ENCODE peak calls at places on chromosome 2, in seven cellular contexts. Q is fibroblast of pulmonary artery; A is LoVo; Z is H7; G is NCI-H1092 treated with DMSO at 0.1 percent for 48 hours; T is stimulated activated CD4-positive, alpha-beta T cell treated with anti-CD3 and anti-CD28 coated beads, Interleukin-4, amount 100 ng/mL, for 48 hours; F is lung. Y is an unnamed sample.

GRCh38 chr2:120823551-120823950 is 87.9 kb downstream of the GLI2 start:
- DNase-seq in T (no peak), Q (no peak), Z (no peak), F (no peak), G (no peak), A (no peak), Y (no peak)

GRCh38 chr2:239455436-239456203 is 54.8 kb upstream of the HDAC4 start:
- DNase-seq in Q (no peak), A (no peak), G (no peak), T (no peak), F (no peak), Z (no peak), Y (no peak)

GRCh38 chr2:38026846-38027245 is 49.1 kb downstream of the CYP1B1 start:
- DNase-seq in Z (no peak), A (no peak), F (no peak), Q (no peak), G (no peak), T (no peak), Y (no peak)

GRCh38 chr2:153477096-153477555 is 1.4 kb downstream of the RPRM start:
- DNase-seq in T (no peak), F (no peak), A (no peak), Q (no peak), Z (peak), G (peak), Y (no peak)

GRCh38 chr2:100283724-100284501 is 38.4 kb downstream of the LONRF2 start:
- DNase-seq in Q (no peak), A (no peak), Z (no peak), G (no peak), T (no peak), F (no peak), Y (no peak)

GRCh38 chr2:32002406-32002805 is 8.4 kb downstream of the MEMO1 start:
- DNase-seq in G (no peak), Q (no peak), T (no peak), A (no peak), F (no peak), Z (no peak), Y (no peak)

GRCh38 chr2:54741250-54741649 is 17.8 kb downstream of the EML6 start:
- DNase-seq in Q (no peak), T (no peak), A (no peak), F (no peak), Z (no peak), G (no peak), Y (no peak)

GRCh38 chr2:55883829-55884228 is 39.8 kb downstream of the EFEMP1 start:
- DNase-seq in F (no peak), G (no peak), T (no peak), A (no peak), Z (no peak), Q (no peak), Y (no peak)

GRCh38 chr2:159124441-159124911 is 156.0 kb downstream of the TANC1 start:
- DNase-seq in Q (peak), F (no peak), Z (no peak), A (peak), T (no peak), G (no peak), Y (peak)

GRCh38 chr2:104582471-104582870 is 271.4 kb upstream of the POU3F3 start:
- DNase-seq in G (no peak), Z (no peak), A (no peak), Q (no peak), T (no peak), F (no peak), Y (no peak)

GRCh38 chr2:70516596-70516995 is 37.0 kb downstream of the TGFA start:
- DNase-seq in T (peak), Z (no peak), Q (no peak), A (no peak), F (no peak), G (no peak), Y (no peak)

GRCh38 chr2:100031604-100032003 is 110.8 kb downstream of the AFF3 start:
- DNase-seq in Z (no peak), T (no peak), Q (no peak), F (no peak), A (no peak), G (no peak), Y (no peak)

GRCh38 chr2:14717131-14717530 is 84.6 kb downstream of the LRATD1 start:
- DNase-seq in A (no peak), T (no peak), Q (no peak), G (no peak), Z (no peak), F (no peak), Y (no peak)

GRCh38 chr2:36553690-36554089 is 44.3 kb downstream of the FEZ2 start:
- DNase-seq in Z (no peak), Q (no peak), F (no peak), A (no peak), G (no peak), T (no peak), Y (no peak)